ENCODE peak calls at places on chromosomes 11 and 22, in four cellular contexts. One of them, this sample, is unnamed.

GRCh38 chr22:20508815-20509271 is 1.4 kb downstream of the MED15 start:
- DNase-seq in mesendoderm: no peak
- DNase-seq in IMR-90: no peak
- DNase-seq in H1: no peak
- DNase-seq in this sample: no peak

GRCh38 chr11:21343204-21343603 is 673.8 kb downstream of the NELL1 start:
- DNase-seq in H1: no peak
- DNase-seq in mesendoderm: no peak
- DNase-seq in IMR-90: no peak
- DNase-seq in this sample: no peak

GRCh38 chr11:62680825-62681240 is 2.0 kb upstream of the UBXN1 start:
- DNase-seq in IMR-90: peak
- DNase-seq in H1: no peak
- DNase-seq in mesendoderm: peak
- DNase-seq in this sample: no peak

GRCh38 chr11:117807482-117808272 is 10.7 kb upstream of the DSCAML1 start:
- DNase-seq in mesendoderm: peak
- DNase-seq in H1: no peak
- DNase-seq in IMR-90: peak
- DNase-seq in this sample: peak

GRCh38 chr11:62427630-62428233 is 8.9 kb downstream of the SCGB1A1 start:
- DNase-seq in H1: no peak
- DNase-seq in IMR-90: peak
- DNase-seq in mesendoderm: no peak
- DNase-seq in this sample: no peak

GRCh38 chr11:36265793-36266628 is 23.2 kb downstream of the COMMD9 start:
- DNase-seq in IMR-90: peak
- DNase-seq in mesendoderm: peak
- DNase-seq in H1: peak
- DNase-seq in this sample: peak

GRCh38 chr11:8227156-8228152 is 36.2 kb downstream of the LMO1 start:
- DNase-seq in IMR-90: no peak
- DNase-seq in mesendoderm: peak
- DNase-seq in H1: no peak
- DNase-seq in this sample: peak

GRCh38 chr11:66421492-66422205 is 814 bp downstream of the NPAS4 start:
- DNase-seq in IMR-90: peak
- DNase-seq in H1: peak
- DNase-seq in mesendoderm: peak
- DNase-seq in this sample: peak

GRCh38 chr22:31488988-31489617 is 539 bp downstream of the EIF4ENIF1 start:
- DNase-seq in IMR-90: peak
- DNase-seq in H1: no peak
- DNase-seq in mesendoderm: peak
- DNase-seq in this sample: peak

GRCh38 chr11:9571071-9571765 is 2.3 kb upstream of the WEE1 start:
- DNase-seq in H1: no peak
- DNase-seq in IMR-90: no peak
- DNase-seq in mesendoderm: no peak
- DNase-seq in this sample: no peak

GRCh38 chr22:40531951-40532900 is 104.3 kb downstream of the MRTFA start:
- DNase-seq in H1: no peak
- DNase-seq in mesendoderm: no peak
- DNase-seq in IMR-90: no peak
- DNase-seq in this sample: no peak

GRCh38 chr11:128238521-128239222 is 348.7 kb downstream of the ETS1 start:
- DNase-seq in IMR-90: no peak
- DNase-seq in H1: no peak
- DNase-seq in mesendoderm: no peak
- DNase-seq in this sample: no peak

GRCh38 chr11:26418391-26418790 is 86.5 kb downstream of the ANO3 start:
- DNase-seq in mesendoderm: no peak
- DNase-seq in H1: no peak
- DNase-seq in IMR-90: no peak
- DNase-seq in this sample: no peak

GRCh38 chr11:126102436-126102894 is 39.8 kb upstream of the CDON start:
- DNase-seq in H1: no peak
- DNase-seq in IMR-90: peak
- DNase-seq in mesendoderm: no peak
- DNase-seq in this sample: no peak

GRCh38 chr22:36765131-36765942 is 10.6 kb downstream of the IFT27 start:
- DNase-seq in H1: no peak
- DNase-seq in mesendoderm: no peak
- DNase-seq in IMR-90: no peak
- DNase-seq in this sample: peak

GRCh38 chr11:47550288-47551052 is 2.5 kb downstream of the CELF1 start:
- DNase-seq in mesendoderm: no peak
- DNase-seq in IMR-90: no peak
- DNase-seq in H1: no peak
- DNase-seq in this sample: no peak

GRCh38 chr11:105968021-105968697 is 53.9 kb downstream of the MSANTD4 start:
- DNase-seq in IMR-90: peak
- DNase-seq in mesendoderm: no peak
- DNase-seq in H1: no peak
- DNase-seq in this sample: no peak

GRCh38 chr11:73308963-73309960 is 1.2 kb downstream of the ARHGEF17 start:
- DNase-seq in H1: no peak
- DNase-seq in mesendoderm: peak
- DNase-seq in IMR-90: peak
- DNase-seq in this sample: peak

GRCh38 chr11:78798567-78799170 is 224.0 kb upstream of the NARS2 start:
- DNase-seq in IMR-90: peak
- DNase-seq in H1: peak
- DNase-seq in mesendoderm: peak
- DNase-seq in this sample: peak

GRCh38 chr22:47188337-47189055 is 426.0 kb downstream of the TBC1D22A start:
- DNase-seq in mesendoderm: no peak
- DNase-seq in IMR-90: no peak
- DNase-seq in H1: no peak
- DNase-seq in this sample: peak

GRCh38 chr11:72584933-72585597 is 89.2 kb downstream of the PDE2A start:
- DNase-seq in mesendoderm: no peak
- DNase-seq in H1: no peak
- DNase-seq in IMR-90: no peak
- DNase-seq in this sample: no peak

GRCh38 chr11:73961321-73961720 is 10.5 kb downstream of the DNAJB13 start:
- DNase-seq in mesendoderm: no peak
- DNase-seq in H1: no peak
- DNase-seq in IMR-90: peak
- DNase-seq in this sample: no peak

GRCh38 chr22:47053013-47053864 is 290.8 kb downstream of the TBC1D22A start:
- DNase-seq in H1: no peak
- DNase-seq in mesendoderm: no peak
- DNase-seq in IMR-90: no peak
- DNase-seq in this sample: no peak

GRCh38 chr11:125175896-125176575 is 11.5 kb downstream of the PKNOX2 start:
- DNase-seq in mesendoderm: no peak
- DNase-seq in H1: no peak
- DNase-seq in IMR-90: no peak
- DNase-seq in this sample: no peak

GRCh38 chr11:8839957-8840945 is 70.7 kb upstream of the AKIP1 start:
- DNase-seq in IMR-90: peak
- DNase-seq in mesendoderm: peak
- DNase-seq in H1: no peak
- DNase-seq in this sample: peak

GRCh38 chr11:22337571-22338464 is at the start of gene SLC17A6:
- DNase-seq in mesendoderm: peak
- DNase-seq in IMR-90: peak
- DNase-seq in H1: no peak
- DNase-seq in this sample: peak

GRCh38 chr11:28072321-28072720 is 35.6 kb downstream of the KIF18A start:
- DNase-seq in H1: no peak
- DNase-seq in mesendoderm: no peak
- DNase-seq in IMR-90: peak
- DNase-seq in this sample: no peak

GRCh38 chr22:50505776-50506610 is 1.5 kb downstream of the LMF2 start:
- DNase-seq in IMR-90: no peak
- DNase-seq in mesendoderm: no peak
- DNase-seq in H1: no peak
- DNase-seq in this sample: peak

GRCh38 chr22:24753919-24754318 is 20.6 kb downstream of the PIWIL3 start:
- DNase-seq in H1: no peak
- DNase-seq in IMR-90: no peak
- DNase-seq in mesendoderm: no peak
- DNase-seq in this sample: no peak

GRCh38 chr22:39529487-39529851 is 3.1 kb downstream of the RPS19BP1 start:
- DNase-seq in H1: no peak
- DNase-seq in IMR-90: no peak
- DNase-seq in mesendoderm: no peak
- DNase-seq in this sample: no peak

GRCh38 chr11:104161751-104162450 is 2.0 kb downstream of the PDGFD start:
- DNase-seq in IMR-90: peak
- DNase-seq in H1: no peak
- DNase-seq in mesendoderm: no peak
- DNase-seq in this sample: no peak

GRCh38 chr11:6962673-6963072 is 36.4 kb downstream of the ZNF215 start:
- DNase-seq in H1: no peak
- DNase-seq in mesendoderm: no peak
- DNase-seq in IMR-90: no peak
- DNase-seq in this sample: no peak

GRCh38 chr11:69335010-69335409 is 41.1 kb downstream of the MYEOV start:
- DNase-seq in IMR-90: no peak
- DNase-seq in H1: no peak
- DNase-seq in mesendoderm: no peak
- DNase-seq in this sample: peak

GRCh38 chr22:38766076-38766777 is 10.4 kb upstream of the SUN2 start:
- DNase-seq in H1: peak
- DNase-seq in IMR-90: peak
- DNase-seq in mesendoderm: peak
- DNase-seq in this sample: peak

GRCh38 chr11:16326679-16327297 is 29.6 kb downstream of the SOX6 start:
- DNase-seq in H1: no peak
- DNase-seq in IMR-90: peak
- DNase-seq in mesendoderm: no peak
- DNase-seq in this sample: no peak

GRCh38 chr22:37331034-37331428 is 48.7 kb downstream of the CYTH4 start:
- DNase-seq in mesendoderm: no peak
- DNase-seq in IMR-90: peak
- DNase-seq in H1: no peak
- DNase-seq in this sample: no peak

GRCh38 chr11:75233688-75234295 is 6.8 kb upstream of the TPBGL start:
- DNase-seq in H1: no peak
- DNase-seq in IMR-90: peak
- DNase-seq in mesendoderm: peak
- DNase-seq in this sample: peak

GRCh38 chr11:101442936-101443521 is 140.8 kb downstream of the TRPC6 start:
- DNase-seq in mesendoderm: no peak
- DNase-seq in H1: no peak
- DNase-seq in IMR-90: no peak
- DNase-seq in this sample: no peak

GRCh38 chr11:114110948-114111347 is 51.4 kb downstream of the ZBTB16 start:
- DNase-seq in IMR-90: no peak
- DNase-seq in mesendoderm: no peak
- DNase-seq in H1: no peak
- DNase-seq in this sample: no peak

GRCh38 chr11:114109206-114110090 is 49.9 kb downstream of the ZBTB16 start:
- DNase-seq in H1: no peak
- DNase-seq in IMR-90: no peak
- DNase-seq in mesendoderm: no peak
- DNase-seq in this sample: no peak

GRCh38 chr11:114108501-114109205 is 49.1 kb downstream of the ZBTB16 start:
- DNase-seq in mesendoderm: no peak
- DNase-seq in H1: no peak
- DNase-seq in IMR-90: no peak
- DNase-seq in this sample: no peak

GRCh38 chr11:114111369-114112042 is 52.0 kb downstream of the ZBTB16 start:
- DNase-seq in mesendoderm: no peak
- DNase-seq in IMR-90: no peak
- DNase-seq in H1: no peak
- DNase-seq in this sample: no peak

GRCh38 chr11:114110123-114110522 is 50.6 kb downstream of the ZBTB16 start:
- DNase-seq in IMR-90: no peak
- DNase-seq in mesendoderm: no peak
- DNase-seq in H1: no peak
- DNase-seq in this sample: no peak
- H4K5ac ChIP-seq in IMR-90: no peak
- H4K5ac ChIP-seq in mesendoderm: no peak
- H4K5ac ChIP-seq in H1: no peak
- H4K5ac ChIP-seq in this sample: no peak

DNA sequence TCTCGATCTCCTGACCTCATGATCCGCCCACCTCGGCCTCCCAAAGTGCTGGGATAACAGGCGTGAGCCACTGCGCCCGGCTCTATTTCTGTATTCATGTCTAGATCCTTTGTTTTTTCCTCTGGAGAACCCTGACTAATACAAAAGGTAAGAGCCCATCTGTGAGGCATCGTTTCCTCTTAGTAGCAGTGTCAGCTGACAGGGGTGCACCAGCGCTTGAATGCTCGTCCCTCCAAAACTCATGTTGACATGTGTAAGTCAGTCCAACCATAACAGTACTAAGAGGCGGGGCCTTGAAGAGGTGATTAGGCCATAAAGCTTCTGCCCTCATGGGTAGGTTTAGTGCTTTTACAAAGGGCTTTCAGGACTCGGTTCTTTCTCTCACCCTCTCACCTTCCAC is 470.1 kb upstream of the B3GAT1 start:
- DNase-seq in mesendoderm: no peak
- DNase-seq in H1: no peak
- DNase-seq in IMR-90: no peak
- DNase-seq in this sample: no peak
- H4K5ac ChIP-seq in mesendoderm: no peak
- H4K5ac ChIP-seq in H1: no peak
- H4K5ac ChIP-seq in IMR-90: no peak
- H4K5ac ChIP-seq in this sample: no peak

GRCh38 chr11:110728883-110729282 is 16.6 kb upstream of the ARHGAP20 start:
- DNase-seq in H1: no peak
- DNase-seq in IMR-90: peak
- DNase-seq in mesendoderm: no peak
- DNase-seq in this sample: no peak
- H4K5ac ChIP-seq in H1: no peak
- H4K5ac ChIP-seq in IMR-90: no peak
- H4K5ac ChIP-seq in mesendoderm: no peak
- H4K5ac ChIP-seq in this sample: no peak

DNA sequence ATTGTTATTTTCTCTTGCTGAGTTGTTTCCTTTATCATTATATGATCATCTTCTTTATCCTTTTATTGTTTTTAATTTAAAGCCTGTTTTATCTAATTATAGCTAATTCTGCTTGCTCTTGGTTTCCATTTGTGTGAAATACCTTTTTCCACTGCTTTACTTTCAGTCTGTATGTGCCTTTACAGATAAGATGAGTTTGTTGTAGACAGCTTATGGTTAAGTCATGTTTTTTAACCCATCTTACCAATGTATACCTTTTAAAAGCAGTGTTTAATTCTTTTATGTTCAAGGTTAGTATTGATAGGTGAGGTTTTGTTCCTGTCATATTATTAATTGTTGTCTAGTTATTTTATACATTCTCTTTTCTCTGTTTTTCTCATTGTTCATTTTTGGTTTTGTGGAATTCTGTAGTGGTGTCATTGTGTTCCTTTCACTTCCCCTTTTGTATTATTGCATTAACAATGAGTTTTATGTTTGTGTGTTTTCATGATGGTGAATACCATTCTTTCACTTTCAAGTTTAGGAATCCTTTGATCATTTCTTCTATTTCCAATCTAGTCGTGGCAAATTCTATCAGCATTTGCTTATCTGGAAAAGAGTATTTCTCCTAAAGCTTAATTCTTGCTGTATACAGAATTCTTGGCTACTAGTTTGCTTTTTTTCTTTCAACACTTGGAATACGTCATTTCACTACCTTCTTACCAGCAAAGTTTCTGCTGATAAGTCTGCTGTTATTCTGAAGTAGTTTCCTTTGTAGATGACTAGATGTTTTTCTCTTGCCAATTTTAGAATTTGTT is 21.8 kb downstream of the OR5AN1 start:
- DNase-seq in H1: no peak
- DNase-seq in IMR-90: no peak
- DNase-seq in mesendoderm: no peak
- DNase-seq in this sample: no peak
- H4K5ac ChIP-seq in H1: no peak
- H4K5ac ChIP-seq in IMR-90: no peak
- H4K5ac ChIP-seq in mesendoderm: no peak
- H4K5ac ChIP-seq in this sample: no peak